ENCODE peak calls at places on chromosomes 12 and 14, in five cellular contexts. G, T, Y, L and E are unnamed samples.

GRCh38 chr14:23559010-23559920 is 3.2 kb downstream of the THTPA start:
- DNase-seq in G (no peak), T (no peak), Y (no peak), L (no peak), E (no peak)

GRCh38 chr14:94864421-94865195 is 94.7 kb upstream of the GSC start:
- DNase-seq in G (no peak), T (peak; percentile 28), Y (no peak), L (no peak), E (no peak)

GRCh38 chr12:90712671-90713070 is 242.3 kb downstream of the CCER1 start:
- DNase-seq in G (no peak), T (no peak), Y (no peak), L (no peak), E (no peak)

GRCh38 chr12:71846322-71846940 is 6.9 kb downstream of the TBC1D15 start:
- DNase-seq in G (peak; percentile 6), T (no peak), Y (no peak), L (no peak), E (peak; percentile 54)

GRCh38 chr12:45017916-45018315 is 33.0 kb downstream of the DBX2 start:
- DNase-seq in G (no peak), T (no peak), Y (no peak), L (no peak), E (no peak)

GRCh38 chr12:10182662-10183061 is 3.8 kb downstream of the TMEM52B start:
- DNase-seq in G (peak; percentile 31), T (no peak), Y (no peak), L (no peak), E (no peak)

GRCh38 chr14:99872786-99873440 is 79.7 kb downstream of the EML1 start:
- DNase-seq in G (peak; percentile 4), T (no peak), Y (no peak), L (no peak), E (no peak)

GRCh38 chr14:31829256-31829923 is 247.7 kb upstream of the ARHGAP5 start:
- DNase-seq in G (peak; percentile 72), T (no peak), Y (no peak), L (peak; percentile 75), E (no peak)

GRCh38 chr14:65461730-65462129 is 49.2 kb downstream of the FUT8 start:
- DNase-seq in G (no peak), T (no peak), Y (no peak), L (no peak), E (no peak)

GRCh38 chr12:17077594-17077993 is 471.6 kb upstream of the LMO3 start:
- DNase-seq in G (no peak), T (no peak), Y (no peak), L (no peak), E (no peak)

GRCh38 chr14:52235434-52235833 is 32.1 kb upstream of the PTGDR start:
- DNase-seq in G (no peak), T (no peak), Y (no peak), L (no peak), E (no peak)

GRCh38 chr14:47596860-47597259 is 78.5 kb downstream of the MDGA2 start:
- DNase-seq in G (no peak), T (no peak), Y (no peak), L (no peak), E (no peak)

GRCh38 chr12:98179151-98179550 is 336.2 kb upstream of the TMPO start:
- DNase-seq in G (no peak), T (no peak), Y (no peak), L (no peak), E (no peak)

GRCh38 chr14:101365329-101366158 is 195.8 kb upstream of the DIO3 start:
- DNase-seq in G (no peak), T (peak; percentile 64), Y (no peak), L (no peak), E (no peak)

GRCh38 chr14:84468153-84468552 is 1061.8 kb upstream of the FLRT2 start:
- DNase-seq in G (peak; percentile 11), T (no peak), Y (no peak), L (peak; percentile 26), E (no peak)

GRCh38 chr14:58628381-58628780 is 9.4 kb upstream of the DACT1 start:
- DNase-seq in G (no peak), T (no peak), Y (no peak), L (no peak), E (no peak)

GRCh38 chr14:103391048-103391447 is 5.8 kb downstream of the MARK3 start:
- DNase-seq in G (peak; percentile 62), T (no peak), Y (no peak), L (peak; percentile 61), E (no peak)

GRCh38 chr14:75141967-75142366 is 15.1 kb upstream of the NEK9 start:
- DNase-seq in G (peak; percentile 26), T (no peak), Y (no peak), L (no peak), E (no peak)

GRCh38 chr14:49982522-49982951 is 89.7 kb downstream of the ARF6 start:
- DNase-seq in G (peak; percentile 93), T (no peak), Y (no peak), L (no peak), E (no peak)

GRCh38 chr14:104794099-104794498 is 1.4 kb downstream of the AKT1 start:
- DNase-seq in G (peak; percentile 47), T (no peak), Y (no peak), L (peak; percentile 37), E (no peak)

GRCh38 chr12:31035944-31036665 is 37.6 kb upstream of the DDX11 start:
- DNase-seq in G (peak; percentile 34), T (no peak), Y (no peak), L (no peak), E (no peak)

GRCh38 chr14:75306917-75307699 is 28.5 kb downstream of the FOS start:
- DNase-seq in G (no peak), T (no peak), Y (no peak), L (no peak), E (no peak)

GRCh38 chr14:99209409-99209808 is 62.6 kb downstream of the BCL11B start:
- DNase-seq in G (no peak), T (no peak), Y (no peak), L (no peak), E (no peak)

GRCh38 chr12:65121049-65121955 is at the start of gene WIF1:
- DNase-seq in G (no peak), T (no peak), Y (peak; percentile 39), L (no peak), E (no peak)

GRCh38 chr12:31989987-31990386 is 30.8 kb downstream of the RESF1 start:
- DNase-seq in G (peak; percentile 49), T (no peak), Y (no peak), L (no peak), E (no peak)

GRCh38 chr12:55996201-55996714 is 818 bp upstream of the SUOX start:
- DNase-seq in G (peak; percentile 18), T (peak; percentile 65), Y (peak; percentile 42), L (peak; percentile 40), E (peak; percentile 35)

GRCh38 chr12:130336723-130337475 is 788 bp upstream of the PIWIL1 start:
- DNase-seq in G (no peak), T (no peak), Y (no peak), L (no peak), E (no peak)

GRCh38 chr14:70888681-70889175 is 18.5 kb upstream of the PCNX1 start:
- DNase-seq in G (peak; percentile 59), T (no peak), Y (no peak), L (no peak), E (no peak)

GRCh38 chr14:103401223-103402214 is 16.3 kb downstream of the MARK3 start:
- DNase-seq in G (peak; percentile 86), T (no peak), Y (no peak), L (peak; percentile 57), E (no peak)

GRCh38 chr12:102300824-102301461 is 103.3 kb upstream of the PMCH start:
- DNase-seq in G (peak; percentile 37), T (no peak), Y (no peak), L (peak; percentile 41), E (peak; percentile 33)

GRCh38 chr12:52010152-52010622 is 3.4 kb downstream of the TAMALIN start:
- DNase-seq in G (peak; percentile 73), T (peak; percentile 85), Y (no peak), L (peak; percentile 36), E (no peak)

GRCh38 chr14:53391631-53392030 is 238.5 kb upstream of the DDHD1 start:
- DNase-seq in G (peak; percentile 96), T (no peak), Y (no peak), L (no peak), E (no peak)

GRCh38 chr12:58728397-58728796 is 191.9 kb downstream of the LRIG3 start:
- DNase-seq in G (peak; percentile 37), T (no peak), Y (no peak), L (no peak), E (no peak)

GRCh38 chr12:43444940-43445564 is 107.0 kb downstream of the ADAMTS20 start:
- DNase-seq in G (peak; percentile 32), T (peak; percentile 28), Y (peak; percentile 16), L (peak; percentile 49), E (peak; percentile 25)

DNA sequence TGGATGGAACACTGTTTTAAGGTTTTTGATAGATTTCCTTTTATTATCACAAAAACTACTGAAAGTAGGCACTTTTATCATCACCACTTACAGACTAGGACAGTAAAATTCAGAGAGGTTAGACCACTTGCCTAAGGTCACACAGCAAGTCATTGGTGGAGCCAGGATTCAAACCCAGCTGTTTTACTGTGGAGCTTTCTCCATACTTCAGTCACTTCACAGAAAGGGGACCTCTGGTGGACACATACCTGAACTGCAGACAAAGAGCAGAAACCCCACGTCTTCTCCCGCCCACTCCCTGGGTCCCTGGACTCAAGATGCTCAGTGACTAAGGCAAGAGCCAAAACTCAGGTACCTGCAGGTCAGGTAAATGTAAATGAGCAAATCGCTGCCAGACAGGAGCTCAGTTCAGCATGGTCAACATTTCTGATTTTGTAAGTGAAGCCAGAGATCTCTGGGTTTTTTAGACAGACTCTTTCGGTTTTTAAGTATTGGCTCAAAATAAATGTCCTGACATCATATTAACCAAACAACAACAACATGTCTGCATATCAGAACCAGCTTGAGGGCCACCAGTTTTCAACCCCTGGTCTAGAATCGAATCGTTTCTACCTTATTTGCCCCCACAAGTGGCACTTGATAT is 111.0 kb downstream of the KSR2 start:
- DNase-seq in G (peak; percentile 14), T (no peak), Y (no peak), L (no peak), E (no peak)
- TF ChIP-seq CTCF in G (peak; percentile 56), T (no peak), Y (peak; percentile 20), L (peak; percentile 69), E (peak; percentile 32)

GRCh38 chr12:54024581-54024980 is 3.7 kb upstream of the HOXC6 start:
- DNase-seq in G (no peak), T (no peak), Y (no peak), L (no peak), E (no peak)

GRCh38 chr12:54022960-54023884 is 5.0 kb upstream of the HOXC6 start:
- DNase-seq in G (no peak), T (no peak), Y (no peak), L (no peak), E (no peak)

GRCh38 chr12:54025507-54026393 is 2.5 kb upstream of the HOXC6 start:
- DNase-seq in G (no peak), T (no peak), Y (no peak), L (no peak), E (no peak)

GRCh38 chr12:54021432-54022013 is 6.7 kb upstream of the HOXC6 start:
- DNase-seq in G (no peak), T (no peak), Y (no peak), L (no peak), E (no peak)

GRCh38 chr12:54024127-54024526 is 4.1 kb upstream of the HOXC6 start:
- DNase-seq in G (no peak), T (no peak), Y (no peak), L (no peak), E (no peak)
- H3K4me3 ChIP-seq in G (no peak overlapping the region), T (peak overlapping the region; percentile 5), Y (no peak overlapping the region), L (no peak overlapping the region), E (no peak overlapping the region)

GRCh38 chr12:62813031-62813829 is 121.7 kb downstream of the PPM1H start:
- DNase-seq in G (peak; percentile 48), T (peak; percentile 57), Y (peak; percentile 31), L (peak; percentile 60), E (no peak)
- TF ChIP-seq CTCF in G (peak; percentile 81), T (peak; percentile 45), Y (peak; percentile 35), L (peak; percentile 87), E (no peak)

GRCh38 chr14:36302823-36303222 is 17.6 kb downstream of the MBIP start:
- DNase-seq in G (no peak), T (no peak), Y (no peak), L (no peak), E (no peak)
- H3K4me3 ChIP-seq in G (no peak overlapping the region), T (no peak overlapping the region), Y (no peak overlapping the region), L (no peak overlapping the region), E (no peak overlapping the region)